ENCODE peak calls at places on chromosomes 7 and 10, in eight cellular contexts. I, C, Y, H, L, M, K and E are unnamed samples.

GRCh38 chr7:2692543-2692942 is 4.5 kb downstream of the AMZ1 start:
- DNase-seq in Y (no peak), K (no peak), M (no peak), H (no peak), I (no peak), C (no peak), L (no peak), E (no peak)

GRCh38 chr7:47653550-47654351 is 71.8 kb upstream of the TNS3 start:
- DNase-seq in K (no peak), M (no peak), Y (no peak), C (no peak), H (no peak), L (peak; percentile 72), I (peak; percentile 63), E (no peak)

GRCh38 chr7:13179011-13179574 is 491.7 kb downstream of the ARL4A start:
- DNase-seq in C (no peak), I (peak; percentile 20), H (no peak), Y (no peak), K (no peak), L (no peak), M (no peak), E (no peak)

GRCh38 chr10:69801094-69801433 is 642 bp upstream of the COL13A1 start:
- DNase-seq in M (peak; percentile 48), H (peak; percentile 33), I (peak; percentile 45), C (no peak), L (peak; percentile 75), K (peak; percentile 70), Y (peak; percentile 31), E (peak; percentile 60)

GRCh38 chr7:106177295-106177690 is 65.2 kb upstream of the SYPL1 start:
- DNase-seq in K (no peak), L (no peak), M (no peak), I (no peak), C (no peak), H (no peak), Y (no peak), E (no peak)

GRCh38 chr7:131011976-131012375 is 278.0 kb upstream of the KLF14 start:
- DNase-seq in M (no peak), K (no peak), C (no peak), H (no peak), L (peak; percentile 86), Y (no peak), I (peak; percentile 93), E (no peak)

GRCh38 chr7:73338321-73338720 is 10.4 kb downstream of the FKBP6 start:
- DNase-seq in K (no peak), I (no peak), H (no peak), L (no peak), M (no peak), C (no peak), Y (no peak), E (no peak)

GRCh38 chr7:75740846-75741497 is 2.2 kb upstream of the HIP1 start:
- DNase-seq in I (no peak), L (no peak), Y (no peak), C (no peak), M (no peak), K (peak; percentile 59), H (no peak), E (no peak)

GRCh38 chr7:84508569-84508968 is 314.0 kb upstream of the SEMA3A start:
- DNase-seq in I (no peak), H (no peak), Y (no peak), C (no peak), K (no peak), M (no peak), L (no peak), E (no peak)

GRCh38 chr10:7015457-7015856 is 395.4 kb downstream of the SFMBT2 start:
- DNase-seq in Y (no peak), C (no peak), H (no peak), M (no peak), I (no peak), K (no peak), L (no peak), E (no peak)

GRCh38 chr10:14074062-14074884 is 256.5 kb downstream of the FRMD4A start:
- DNase-seq in I (peak; percentile 99), M (peak; percentile 22), K (peak; percentile 90), L (peak; percentile 100), Y (no peak), C (no peak), H (no peak), E (peak; percentile 15)

GRCh38 chr7:142535123-142535779 is 214.0 kb upstream of the PRSS1 start:
- DNase-seq in H (peak; percentile 63), C (peak; percentile 36), K (peak; percentile 65), Y (peak; percentile 78), M (peak; percentile 13), I (peak; percentile 59), L (peak; percentile 94), E (peak; percentile 76)

GRCh38 chr10:93495654-93496321 is 624 bp upstream of the CEP55 start:
- DNase-seq in H (no peak), L (peak; percentile 61), K (no peak), C (no peak), M (no peak), I (no peak), Y (no peak), E (no peak)

GRCh38 chr10:61752111-61753011 is 89.6 kb downstream of the CABCOCO1 start:
- DNase-seq in L (peak; percentile 72), M (no peak), I (peak; percentile 98), C (no peak), Y (no peak), K (no peak), H (no peak), E (peak; percentile 31)

GRCh38 chr7:19051767-19052375 is 65.6 kb downstream of the TWIST1 start:
- DNase-seq in K (no peak), C (no peak), H (no peak), M (peak; percentile 16), Y (peak; percentile 28), I (peak; percentile 13), L (peak; percentile 42), E (peak; percentile 31)

GRCh38 chr7:100706672-100707311 is 871 bp downstream of the POP7 start:
- DNase-seq in Y (no peak), K (no peak), I (no peak), M (no peak), C (no peak), L (no peak), H (no peak), E (no peak)

GRCh38 chr10:26486985-26487850 is 49.1 kb downstream of the APBB1IP start:
- DNase-seq in K (peak; percentile 45), H (no peak), C (peak; percentile 51), Y (peak; percentile 84), I (peak; percentile 100), M (no peak), L (peak; percentile 98), E (peak; percentile 55)

GRCh38 chr7:134155871-134156270 is 28.7 kb downstream of the LRGUK start:
- DNase-seq in M (no peak), L (no peak), Y (no peak), C (no peak), I (no peak), H (no peak), K (no peak), E (no peak)

GRCh38 chr7:93569189-93569588 is 5.3 kb downstream of the CALCR start:
- DNase-seq in H (no peak), L (no peak), C (no peak), I (peak; percentile 57), M (no peak), Y (no peak), K (no peak), E (no peak)

GRCh38 chr7:22651534-22652243 is 75.3 kb upstream of the IL6 start:
- DNase-seq in K (no peak), L (peak; percentile 96), Y (no peak), I (peak; percentile 95), M (no peak), H (no peak), C (no peak), E (no peak)

GRCh38 chr10:68231916-68232315 is at the start of gene ATOH7:
- DNase-seq in Y (no peak), M (no peak), L (no peak), I (no peak), H (no peak), K (no peak), C (no peak), E (no peak)

GRCh38 chr7:113730309-113730955 is 188.4 kb downstream of the PPP1R3A start:
- DNase-seq in Y (no peak), K (no peak), H (no peak), L (peak; percentile 57), I (peak; percentile 63), M (no peak), C (no peak), E (no peak)

GRCh38 chr7:123609883-123610239 is 8.2 kb downstream of the ASB15 start:
- DNase-seq in C (no peak), M (no peak), Y (no peak), K (no peak), L (no peak), I (no peak), H (no peak), E (no peak)

GRCh38 chr7:128194533-128195282 is 46.4 kb upstream of the LEP start:
- DNase-seq in L (no peak), I (no peak), K (no peak), C (no peak), M (no peak), H (no peak), Y (no peak), E (no peak)

GRCh38 chr10:97726636-97727178 is 10.2 kb upstream of the ZFYVE27 start:
- DNase-seq in L (peak; percentile 32), C (no peak), Y (no peak), H (no peak), M (no peak), I (peak; percentile 81), K (no peak), E (no peak)

GRCh38 chr10:125157473-125157865 is 2.9 kb downstream of the CTBP2 start:
- DNase-seq in C (no peak), Y (no peak), I (peak; percentile 76), L (no peak), H (no peak), M (no peak), K (no peak), E (no peak)

GRCh38 chr10:77319557-77319956 is 318.1 kb downstream of the KCNMA1 start:
- DNase-seq in K (no peak), I (no peak), M (no peak), H (no peak), C (no peak), Y (no peak), L (no peak), E (no peak)

GRCh38 chr7:105759670-105760548 is 116.5 kb downstream of the ATXN7L1 start:
- DNase-seq in L (peak; percentile 71), Y (peak; percentile 37), C (no peak), I (peak; percentile 56), K (no peak), H (no peak), M (peak; percentile 33), E (peak; percentile 45)

GRCh38 chr7:30804078-30804661 is 33.0 kb downstream of the MINDY4 start:
- DNase-seq in K (no peak), I (peak; percentile 75), M (no peak), L (peak; percentile 95), H (no peak), Y (no peak), C (no peak), E (no peak)

GRCh38 chr10:133334495-133335237 is 2.0 kb downstream of the CALY start:
- DNase-seq in I (no peak), L (no peak), Y (no peak), K (no peak), M (no peak), C (no peak), H (no peak), E (no peak)

GRCh38 chr7:157219154-157219553 is 80.4 kb downstream of the UBE3C start:
- DNase-seq in H (no peak), C (no peak), M (no peak), K (no peak), Y (no peak), L (no peak), I (no peak), E (no peak)

GRCh38 chr7:27030393-27031001 is 65.3 kb downstream of the HOXA1 start:
- DNase-seq in K (no peak), L (no peak), Y (no peak), I (no peak), H (no peak), C (no peak), M (no peak), E (no peak)